ENCODE peak calls at places on chromosomes 4 and X, in four cellular contexts. M is neural progenitor cell, Q is endothelial cell of umbilical vein, O is hepatocyte. T is an unnamed sample.

GRCh38 chrX:84611843-84612636 is 109.8 kb upstream of the HDX start:
- DNase-seq in M (no peak), Q (no peak), O (no peak), T (no peak)

GRCh38 chr4:159199827-159200226 is 96.9 kb downstream of the RAPGEF2 start:
- DNase-seq in M (no peak), O (no peak), Q (no peak), T (no peak)

GRCh38 chrX:116239944-116240391 is 69.4 kb downstream of the AGTR2 start:
- DNase-seq in O (no peak), Q (no peak), M (no peak), T (peak)

GRCh38 chrX:120251471-120252011 is 929 bp downstream of the ZBTB33 start:
- DNase-seq in O (peak), Q (peak), M (peak), T (peak)

GRCh38 chr4:42671431-42672194 is 14.7 kb upstream of the ATP8A1 start:
- DNase-seq in O (no peak), Q (no peak), M (no peak), T (no peak)

GRCh38 chrX:17692709-17693346 is 44.5 kb upstream of the SCML1 start:
- DNase-seq in M (peak), Q (no peak), O (no peak), T (peak)

GRCh38 chrX:14922437-14922836 is 49.2 kb downstream of the MOSPD2 start:
- DNase-seq in M (no peak), Q (no peak), O (peak), T (peak)

GRCh38 chr4:112589207-112589606 is 47.5 kb downstream of the ZGRF1 start:
- DNase-seq in O (no peak), Q (peak), M (no peak), T (peak)

GRCh38 chr4:2852481-2852881 is 8.8 kb downstream of the ADD1 start:
- DNase-seq in Q (no peak), O (no peak), M (no peak), T (no peak)

DNA sequence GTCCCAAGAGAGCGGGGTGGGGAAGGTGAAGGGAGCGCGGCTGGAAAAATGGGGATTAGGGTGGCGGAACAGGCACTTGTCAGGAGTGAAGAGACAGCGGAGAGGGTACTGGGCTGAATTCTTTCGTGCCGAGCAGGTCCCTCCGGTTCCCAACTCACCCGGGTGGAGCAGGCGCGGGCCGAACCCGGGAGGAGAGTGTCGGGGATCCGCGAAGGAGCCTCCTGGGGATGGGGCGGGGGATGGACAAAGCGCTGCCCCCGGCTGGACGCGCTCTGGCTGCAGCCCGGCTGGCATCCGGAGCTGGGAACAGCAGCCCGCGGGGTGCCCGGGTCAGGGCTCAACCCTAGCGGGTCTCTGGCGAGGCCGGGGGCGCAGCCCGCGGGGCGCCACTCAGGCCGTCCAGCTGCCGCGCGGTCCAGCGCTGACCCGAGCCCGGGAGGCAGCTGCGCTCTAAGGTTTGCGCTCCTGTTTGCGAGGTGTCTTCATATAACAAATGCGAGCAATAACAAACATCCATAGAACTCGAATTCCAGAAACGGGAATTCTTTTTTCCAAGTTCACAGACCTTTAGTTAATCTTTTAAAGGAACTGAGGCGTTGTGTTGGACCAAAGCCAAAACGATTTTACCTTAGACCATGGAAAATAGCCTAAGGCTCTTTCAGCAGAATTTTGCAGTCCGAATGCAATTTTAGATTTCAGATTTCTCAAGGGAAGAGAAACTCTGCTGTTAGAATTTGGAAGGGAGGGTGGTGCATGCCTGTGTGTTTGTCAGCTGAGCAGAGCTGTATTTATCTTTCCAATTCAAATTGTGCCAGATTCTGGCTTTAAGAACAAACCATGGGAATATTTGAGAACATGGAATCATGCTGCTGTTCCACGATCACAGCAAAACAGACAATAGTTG is 707 bp downstream of the NPY5R start:
- DNase-seq in Q (no peak), O (peak), M (peak), T (peak)
- TF ChIP-seq EZH2 in Q (peak), O (peak), M (peak), T (peak)

GRCh38 chr4:156790866-156791265 is 180.7 kb downstream of the PDGFC start:
- DNase-seq in Q (peak), O (no peak), M (peak), T (peak)
- H3K4me3 ChIP-seq in Q (no peak), O (no peak), M (no peak), T (no peak)

GRCh38 chrX:139192386-139192961 is 338.1 kb upstream of the F9 start:
- DNase-seq in M (no peak), Q (no peak), O (no peak), T (no peak)

GRCh38 chrX:139198936-139199335 is 331.6 kb upstream of the F9 start:
- DNase-seq in O (no peak), Q (no peak), M (no peak), T (no peak)

GRCh38 chrX:139196890-139197289 is 333.6 kb upstream of the F9 start:
- DNase-seq in M (no peak), Q (no peak), O (no peak), T (no peak)

GRCh38 chrX:139191746-139192385 is 338.7 kb upstream of the F9 start:
- DNase-seq in Q (no peak), O (no peak), M (no peak), T (no peak)

DNA sequence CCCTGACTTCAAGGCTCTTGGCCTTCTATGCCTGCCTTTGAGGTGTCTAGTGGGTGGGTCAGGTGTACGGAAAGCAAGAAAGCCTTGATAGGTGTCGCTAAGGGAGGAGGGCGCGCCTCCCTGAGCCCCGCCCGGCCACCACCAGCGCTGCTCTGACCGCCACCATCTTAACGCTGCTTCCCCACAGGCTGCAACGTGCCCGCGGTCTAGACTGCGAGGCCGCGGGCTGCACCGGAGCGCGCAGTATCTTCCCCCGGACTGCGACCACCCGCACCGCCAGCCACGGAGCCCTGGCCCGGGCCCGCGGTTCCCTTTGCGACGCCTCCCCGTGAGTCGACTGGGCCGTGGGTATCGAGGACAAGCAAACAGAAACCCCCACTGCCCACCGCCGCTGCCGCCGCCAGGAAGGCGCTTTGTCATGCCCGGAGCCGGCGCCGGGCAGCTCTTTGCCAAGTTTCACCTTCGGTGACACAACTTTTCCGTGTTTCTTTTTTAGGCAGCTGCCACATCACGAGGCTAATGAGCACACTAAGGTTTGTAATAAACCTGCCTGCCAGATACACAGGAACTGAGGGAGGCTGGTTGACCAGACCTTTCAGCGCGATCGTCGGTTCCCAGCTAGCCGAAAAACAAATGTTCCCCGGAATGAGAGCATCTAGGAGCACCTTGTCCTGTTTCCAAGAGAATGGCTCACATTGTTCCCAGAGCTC is 335.8 kb upstream of the F9 start:
- DNase-seq in Q (no peak), O (peak), M (peak), T (peak)
- TF ChIP-seq EZH2 in Q (no peak), O (no peak), M (peak), T (peak)

GRCh38 chrX:4572652-4573051 is 859.2 kb upstream of the PRKX start:
- DNase-seq in O (no peak), M (peak), Q (no peak), T (no peak)

DNA sequence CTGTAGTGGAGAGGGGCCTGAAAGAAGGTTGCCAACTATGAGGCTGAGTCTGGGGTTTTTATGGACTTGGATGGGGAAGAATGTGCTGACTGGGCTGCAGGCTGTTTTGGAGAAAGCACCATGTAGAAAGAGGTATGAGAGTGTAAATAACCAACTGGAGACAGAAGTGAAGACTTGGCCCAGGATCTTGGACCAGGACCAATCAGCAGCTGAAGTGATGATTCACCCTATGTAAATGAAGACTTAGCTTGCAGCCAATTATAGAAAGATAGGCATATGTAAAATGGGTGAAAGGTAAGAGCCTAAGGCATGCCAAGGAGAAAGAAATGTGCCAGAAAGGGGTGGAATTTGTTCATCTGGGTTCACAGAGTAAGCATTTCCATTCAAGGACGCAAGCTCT is 856.7 kb upstream of the PRKX start:
- DNase-seq in O (peak), Q (no peak), M (no peak), T (no peak)
- H3K4me3 ChIP-seq in O (no peak), Q (no peak), M (no peak), T (no peak)

GRCh38 chr4:25031077-25031606 is 396 bp upstream of the LGI2 start:
- DNase-seq in O (peak), M (peak), Q (no peak), T (peak)

GRCh38 chr4:25032126-25032525 is 1.4 kb upstream of the LGI2 start:
- DNase-seq in M (no peak), O (no peak), Q (no peak), T (peak)

GRCh38 chr4:25030283-25031076 is at the start of gene LGI2:
- DNase-seq in O (peak), M (peak), Q (no peak), T (no peak)

GRCh38 chr4:25029479-25030282 is 1.1 kb downstream of the LGI2 start:
- DNase-seq in Q (no peak), O (no peak), M (no peak), T (no peak)
- TF ChIP-seq EZH2 in Q (peak), O (no peak), M (no peak), T (peak)

GRCh38 chr4:64883087-64883926 is 474.1 kb upstream of the TECRL start:
- DNase-seq in O (no peak), M (no peak), Q (no peak), T (no peak)

GRCh38 chr4:64880557-64880956 is 471.3 kb upstream of the TECRL start:
- DNase-seq in O (no peak), M (no peak), Q (no peak), T (no peak)

DNA sequence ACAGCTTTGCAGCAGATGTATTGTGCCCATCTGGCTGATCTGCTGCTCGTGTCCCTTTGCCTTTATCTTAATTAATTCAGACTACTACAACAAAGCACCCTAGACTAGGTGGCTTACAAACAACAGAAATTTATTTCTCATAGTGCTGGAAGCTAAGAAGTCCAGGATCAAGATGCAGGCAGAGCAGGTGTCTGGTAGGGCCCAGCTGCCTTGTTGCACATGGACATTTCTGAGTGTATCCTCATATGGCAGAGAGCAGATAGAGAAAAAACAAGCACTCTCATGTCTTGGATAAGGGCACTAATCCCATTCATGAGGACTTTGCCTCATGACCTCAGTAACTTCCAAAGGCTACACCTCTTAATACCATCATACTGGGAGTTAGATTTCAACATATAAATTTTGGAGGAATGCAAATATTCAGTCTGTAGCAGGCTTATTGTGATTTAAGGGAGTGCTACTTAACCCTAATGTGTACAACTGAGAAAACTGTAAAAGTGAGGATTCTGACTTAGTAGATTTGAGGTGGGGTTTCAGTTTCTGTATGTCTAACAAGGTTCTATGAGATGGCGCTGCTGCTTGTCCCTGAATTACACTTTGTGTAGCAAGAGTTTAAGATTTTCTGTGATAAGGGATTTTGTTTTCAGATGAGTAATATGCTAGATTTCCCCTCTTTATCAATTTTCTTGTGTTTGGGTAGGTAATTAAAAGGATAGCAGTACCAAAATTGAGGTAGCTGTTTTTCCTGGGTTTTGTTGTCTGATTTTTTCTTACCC is 473.2 kb upstream of the TECRL start:
- DNase-seq in M (no peak), O (no peak), Q (no peak), T (no peak)
- H3K4me3 ChIP-seq in M (no peak), O (no peak), Q (no peak), T (no peak)

GRCh38 chr4:38663021-38663800 is 788 bp upstream of the KLF3 start:
- DNase-seq in M (peak), O (no peak), Q (peak), T (peak)
- TF ChIP-seq EZH2 in M (no peak), O (no peak), Q (no peak), T (no peak)